ENCODE peak calls at places on chromosomes 13 and 19, in four cellular contexts. B, T, M and A are unnamed samples.

GRCh38 chr19:39427707-39428106 is 8.0 kb downstream of the RPS16 start:
- DNase-seq in B (no peak), T (no peak), M (no peak), A (no peak)

GRCh38 chr13:96089749-96090239 is at the start of gene HS6ST3:
- DNase-seq in B (no peak), T (no peak), M (peak), A (peak)

GRCh38 chr13:33145667-33146066 is 129.4 kb downstream of the KL start:
- DNase-seq in B (no peak), T (no peak), M (no peak), A (no peak)

GRCh38 chr13:37914781-37915391 is 45.3 kb upstream of the TRPC4 start:
- DNase-seq in B (no peak), T (no peak), M (no peak), A (no peak)

GRCh38 chr19:17749912-17750317 is 1.4 kb upstream of the FCHO1 start:
- DNase-seq in B (no peak), T (no peak), M (no peak), A (no peak)

GRCh38 chr13:106534844-106535551 is 464 bp downstream of the EFNB2 start:
- DNase-seq in B (no peak), T (no peak), M (peak), A (no peak)

GRCh38 chr13:107209811-107210210 is 641.9 kb upstream of the ARGLU1 start:
- DNase-seq in B (no peak), T (no peak), M (no peak), A (no peak)

GRCh38 chr13:83498486-83499190 is 383.6 kb downstream of the SLITRK1 start:
- DNase-seq in B (no peak), T (no peak), M (no peak), A (peak)

GRCh38 chr13:79533781-79534400 is 52.9 kb downstream of the NDFIP2 start:
- DNase-seq in B (no peak), T (no peak), M (no peak), A (no peak)

GRCh38 chr13:93794197-93794885 is 567.7 kb downstream of the GPC6 start:
- DNase-seq in B (no peak), T (no peak), M (no peak), A (no peak)

GRCh38 chr19:9608912-9609311 is 12.1 kb downstream of the ZNF561 start:
- DNase-seq in B (no peak), T (no peak), M (no peak), A (no peak)

GRCh38 chr19:7944177-7944761 is 803 bp upstream of the TIMM44 start:
- DNase-seq in B (peak), T (peak), M (peak), A (peak)

GRCh38 chr19:47122359-47123335 is 8.0 kb upstream of the SAE1 start:
- DNase-seq in B (no peak), T (peak), M (no peak), A (no peak)

GRCh38 chr13:24293761-24294160 is 15.6 kb upstream of the C1QTNF9 start:
- DNase-seq in B (no peak), T (no peak), M (no peak), A (no peak)

GRCh38 chr19:19444694-19445155 is 39.2 kb downstream of the GATAD2A start:
- DNase-seq in B (no peak), T (no peak), M (no peak), A (no peak)

DNA sequence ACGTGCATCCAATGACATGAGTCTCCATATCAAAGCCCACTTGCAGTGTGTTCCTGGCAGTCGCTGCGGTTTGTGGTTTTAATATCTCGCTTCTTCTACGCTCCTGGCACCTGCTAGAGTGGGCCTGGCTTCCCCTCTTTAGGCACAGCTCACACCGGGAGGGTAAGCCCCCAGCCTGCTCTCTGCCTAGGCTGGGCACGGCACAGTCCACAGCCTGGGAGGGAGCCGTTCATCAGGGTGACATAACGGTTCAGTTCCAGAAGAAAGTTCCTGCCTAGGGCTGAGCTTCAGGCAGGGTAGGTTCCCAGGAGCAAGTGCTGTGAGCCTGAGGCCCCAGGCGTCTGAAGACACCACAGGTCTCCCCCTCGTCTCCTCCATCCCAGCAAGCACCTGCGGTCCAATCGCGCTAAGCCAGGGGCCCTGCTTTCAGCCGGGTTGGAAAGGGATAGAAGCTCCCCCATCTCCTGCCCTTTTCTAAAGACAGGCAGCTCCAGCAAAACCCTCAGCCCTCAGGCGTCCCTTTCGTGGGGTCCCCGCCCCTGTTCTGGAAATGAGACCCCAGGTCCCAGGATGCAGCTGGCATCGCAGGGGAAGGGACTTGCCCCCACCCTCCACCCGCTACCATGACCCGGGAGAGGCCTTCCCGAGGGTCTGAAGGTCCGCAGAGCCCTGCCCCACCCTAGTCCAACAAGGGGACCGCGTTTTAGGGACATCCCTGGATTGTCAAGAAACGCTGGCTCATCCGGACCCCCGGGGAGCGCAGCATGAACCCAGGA is 121.6 kb upstream of the ZNF507 start:
- DNase-seq in B (no peak), T (no peak), M (no peak), A (no peak)
- TF ChIP-seq FOXK2 in B (no peak), T (no peak), M (no peak), A (no peak)

GRCh38 chr13:50068508-50068907 is 53.3 kb downstream of the KCNRG start:
- DNase-seq in B (no peak), T (no peak), M (no peak), A (no peak)
- TF ChIP-seq FOXK2 in B (no peak), T (no peak), M (no peak), A (no peak)

GRCh38 chr19:4997297-4997696 is 28.4 kb downstream of the KDM4B start:
- DNase-seq in B (no peak), T (no peak), M (no peak), A (no peak)

GRCh38 chr19:4991996-4992698 is 23.2 kb downstream of the KDM4B start:
- DNase-seq in B (no peak), T (no peak), M (no peak), A (no peak)

GRCh38 chr19:4991538-4991937 is 22.6 kb downstream of the KDM4B start:
- DNase-seq in B (no peak), T (no peak), M (no peak), A (no peak)

GRCh38 chr19:4990306-4990705 is 21.4 kb downstream of the KDM4B start:
- DNase-seq in B (no peak), T (no peak), M (no peak), A (no peak)

DNA sequence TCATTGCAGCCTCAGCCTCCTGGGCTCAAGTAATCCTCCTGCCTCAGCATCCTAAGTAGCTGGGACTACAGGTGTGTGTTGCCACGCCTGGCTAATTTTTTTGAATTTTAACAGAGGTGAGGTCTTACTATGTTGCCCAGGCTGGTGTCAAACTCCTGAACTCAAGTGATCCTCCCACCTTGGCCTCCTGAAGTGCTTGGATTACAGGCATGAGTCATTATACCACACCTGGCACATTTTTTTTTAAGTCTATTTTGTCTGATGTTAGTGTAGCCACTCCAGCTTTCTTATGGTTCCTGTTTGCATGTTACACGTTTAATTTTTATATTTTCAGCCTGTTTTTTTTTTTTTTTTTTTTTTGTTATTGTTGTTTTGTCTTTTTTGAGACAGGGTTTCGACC is 24.8 kb downstream of the KDM4B start:
- DNase-seq in B (no peak), T (no peak), M (no peak), A (no peak)
- TF ChIP-seq FOXK2 in B (no peak), T (no peak), M (no peak), A (no peak)

GRCh38 chr19:3287814-3288213 is 63.4 kb downstream of the CELF5 start:
- DNase-seq in B (no peak), T (no peak), M (no peak), A (no peak)
- TF ChIP-seq FOXK2 in B (no peak), T (no peak), M (no peak), A (no peak)

DNA sequence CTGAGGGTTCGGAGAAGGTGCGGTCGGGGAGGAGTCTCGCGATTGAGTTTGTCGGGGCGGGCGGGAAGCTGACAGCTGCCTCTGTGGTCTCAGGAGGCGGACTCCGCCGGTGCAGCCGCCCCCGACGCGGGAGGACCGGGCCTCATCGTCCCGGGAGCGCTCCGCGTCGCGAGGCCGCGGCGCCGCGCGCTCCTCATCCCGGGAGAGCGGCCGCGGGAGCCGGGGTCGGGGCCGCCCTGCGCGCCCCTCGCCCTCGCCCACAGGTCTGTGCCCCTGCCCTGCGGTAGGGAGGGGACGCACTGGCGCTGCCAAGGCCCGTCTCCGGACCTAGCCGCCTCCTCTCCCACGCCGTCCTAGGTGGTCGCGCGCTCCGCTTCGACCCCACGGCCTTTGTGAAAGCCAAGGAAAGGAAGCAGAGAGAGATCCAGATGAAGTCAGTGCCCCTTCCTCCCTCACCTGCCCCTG is 6.9 kb downstream of the PGLYRP1 start:
- DNase-seq in B (no peak), T (no peak), M (no peak), A (no peak)
- TF ChIP-seq FOXK2 in B (no peak), T (no peak), M (no peak), A (no peak)

DNA sequence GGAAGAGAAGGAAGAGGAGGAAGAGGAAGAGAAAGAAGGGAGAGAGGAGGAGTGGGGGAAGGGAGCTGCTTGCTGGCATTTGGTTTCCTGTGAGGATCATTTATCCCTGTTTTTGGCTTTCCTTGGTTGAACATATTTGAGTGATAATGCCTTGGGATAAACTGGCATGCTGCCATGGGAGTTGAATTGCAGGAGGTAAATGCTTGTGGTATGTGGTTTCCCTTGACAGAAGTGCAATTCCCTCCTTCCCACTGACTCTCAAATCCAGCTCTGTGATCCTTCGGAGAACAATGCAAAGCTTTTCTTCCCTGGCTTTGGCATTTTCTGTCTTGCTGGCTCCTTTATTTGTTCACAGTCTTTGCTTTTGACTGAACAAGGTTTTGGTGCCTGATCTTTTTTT is 27.2 kb upstream of the CBY2 start:
- DNase-seq in B (no peak), T (no peak), M (no peak), A (no peak)
- TF ChIP-seq FOXK2 in B (no peak), T (no peak), M (no peak), A (no peak)

GRCh38 chr19:13861392-13861713 is 15.6 kb upstream of the NANOS3 start:
- DNase-seq in B (no peak), T (no peak), M (no peak), A (no peak)

GRCh38 chr19:13860679-13861391 is 16.1 kb upstream of the NANOS3 start:
- DNase-seq in B (no peak), T (no peak), M (no peak), A (no peak)

GRCh38 chr19:13859361-13859880 is 17.5 kb upstream of the NANOS3 start:
- DNase-seq in B (no peak), T (no peak), M (no peak), A (no peak)

GRCh38 chr19:13864223-13864512 is 12.8 kb upstream of the NANOS3 start:
- DNase-seq in B (no peak), T (no peak), M (no peak), A (no peak)

GRCh38 chr19:13861714-13862531 is 15.0 kb upstream of the NANOS3 start:
- DNase-seq in B (peak), T (peak), M (peak), A (peak)
- TF ChIP-seq FOXK2 in B (no peak), T (no peak), M (no peak), A (no peak)

GRCh38 chr19:41595258-41595889 is 19.4 kb downstream of the CEACAM21 start:
- DNase-seq in B (peak), T (peak), M (peak), A (peak)

GRCh38 chr19:41601771-41602170 is 25.1 kb downstream of the CEACAM4 start:
- DNase-seq in B (no peak), T (no peak), M (no peak), A (no peak)

GRCh38 chr19:41599175-41599966 is 23.4 kb downstream of the CEACAM21 start:
- DNase-seq in B (no peak), T (no peak), M (no peak), A (no peak)

GRCh38 chr19:41595890-41596280 is 19.9 kb downstream of the CEACAM21 start:
- DNase-seq in B (no peak), T (no peak), M (no peak), A (no peak)

DNA sequence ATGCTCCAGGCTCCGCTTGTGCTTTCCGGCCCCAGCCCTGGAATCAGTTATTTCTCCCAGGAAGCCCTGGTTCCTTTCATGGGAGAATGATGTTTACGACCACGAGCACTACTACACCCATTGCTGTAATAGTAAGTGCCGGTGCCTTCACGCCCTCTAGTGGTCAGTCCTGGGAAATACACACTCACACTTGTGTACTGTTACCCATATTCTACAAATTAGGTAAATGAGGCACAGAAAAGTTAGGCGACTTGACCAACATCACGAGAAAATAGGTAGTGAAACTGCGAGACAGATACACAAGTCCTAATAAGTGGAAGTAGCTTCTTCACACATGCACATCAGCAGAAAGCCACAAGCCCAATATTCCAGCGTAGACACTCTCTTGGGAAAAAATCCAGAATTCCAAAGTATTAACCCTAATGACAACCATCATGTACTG is 21.7 kb downstream of the CEACAM21 start:
- DNase-seq in B (peak), T (peak), M (peak), A (peak)
- TF ChIP-seq FOXK2 in B (no peak), T (no peak), M (peak), A (no peak)